ENCODE peak calls at places on chromosomes 11 and 22, in four cellular contexts. One of them, this sample, is unnamed.

GRCh38 chr11:47314992-47315391 is 37.5 kb downstream of the MYBPC3 start:
- DNase-seq in stimulated activated CD4-positive, alpha-beta T cell treated with anti-CD3 and anti-CD28 coated beads, Interleukin-4, amount 100 ng/mL, for 48 hours: no peak
- DNase-seq in CD8-positive, alpha-beta T cell: no peak
- DNase-seq in LoVo: no peak
- DNase-seq in this sample: no peak

GRCh38 chr22:32733196-32733595 is 68.3 kb upstream of the TIMP3 start:
- DNase-seq in stimulated activated CD4-positive, alpha-beta T cell treated with anti-CD3 and anti-CD28 coated beads, Interleukin-4, amount 100 ng/mL, for 48 hours: no peak
- DNase-seq in CD8-positive, alpha-beta T cell: no peak
- DNase-seq in LoVo: no peak
- DNase-seq in this sample: no peak

GRCh38 chr11:1300569-1301187 is 8.8 kb downstream of the TOLLIP start:
- DNase-seq in stimulated activated CD4-positive, alpha-beta T cell treated with anti-CD3 and anti-CD28 coated beads, Interleukin-4, amount 100 ng/mL, for 48 hours: no peak
- DNase-seq in CD8-positive, alpha-beta T cell: no peak
- DNase-seq in LoVo: no peak
- DNase-seq in this sample: no peak

GRCh38 chr11:22340803-22341581 is 2.8 kb downstream of the SLC17A6 start:
- DNase-seq in stimulated activated CD4-positive, alpha-beta T cell treated with anti-CD3 and anti-CD28 coated beads, Interleukin-4, amount 100 ng/mL, for 48 hours: no peak
- DNase-seq in CD8-positive, alpha-beta T cell: no peak
- DNase-seq in LoVo: no peak
- DNase-seq in this sample: no peak

GRCh38 chr11:120057595-120058581 is 80.0 kb downstream of the TRIM29 start:
- DNase-seq in stimulated activated CD4-positive, alpha-beta T cell treated with anti-CD3 and anti-CD28 coated beads, Interleukin-4, amount 100 ng/mL, for 48 hours: no peak
- DNase-seq in CD8-positive, alpha-beta T cell: no peak
- DNase-seq in LoVo: peak; percentile 63
- DNase-seq in this sample: no peak

GRCh38 chr11:102073253-102073652 is 26.0 kb downstream of the CFAP300 start:
- DNase-seq in stimulated activated CD4-positive, alpha-beta T cell treated with anti-CD3 and anti-CD28 coated beads, Interleukin-4, amount 100 ng/mL, for 48 hours: no peak
- DNase-seq in CD8-positive, alpha-beta T cell: no peak
- DNase-seq in LoVo: no peak
- DNase-seq in this sample: no peak

GRCh38 chr22:49968313-49968830 is 7.8 kb downstream of the PIM3 start:
- DNase-seq in stimulated activated CD4-positive, alpha-beta T cell treated with anti-CD3 and anti-CD28 coated beads, Interleukin-4, amount 100 ng/mL, for 48 hours: no peak
- DNase-seq in CD8-positive, alpha-beta T cell: no peak
- DNase-seq in LoVo: no peak
- DNase-seq in this sample: no peak

GRCh38 chr11:2572491-2573239 is 127.1 kb downstream of the KCNQ1OT1 start:
- DNase-seq in stimulated activated CD4-positive, alpha-beta T cell treated with anti-CD3 and anti-CD28 coated beads, Interleukin-4, amount 100 ng/mL, for 48 hours: no peak
- DNase-seq in CD8-positive, alpha-beta T cell: no peak
- DNase-seq in LoVo: no peak
- DNase-seq in this sample: no peak

GRCh38 chr22:24420072-24420976 is 7.1 kb upstream of the ADORA2A start:
- DNase-seq in stimulated activated CD4-positive, alpha-beta T cell treated with anti-CD3 and anti-CD28 coated beads, Interleukin-4, amount 100 ng/mL, for 48 hours: no peak
- DNase-seq in CD8-positive, alpha-beta T cell: no peak
- DNase-seq in LoVo: no peak
- DNase-seq in this sample: no peak

GRCh38 chr11:35852056-35852455 is 91.8 kb upstream of the LDLRAD3 start:
- DNase-seq in stimulated activated CD4-positive, alpha-beta T cell treated with anti-CD3 and anti-CD28 coated beads, Interleukin-4, amount 100 ng/mL, for 48 hours: no peak
- DNase-seq in CD8-positive, alpha-beta T cell: no peak
- DNase-seq in LoVo: no peak
- DNase-seq in this sample: peak; percentile 67

GRCh38 chr11:16070573-16070972 is 285.8 kb downstream of the SOX6 start:
- DNase-seq in stimulated activated CD4-positive, alpha-beta T cell treated with anti-CD3 and anti-CD28 coated beads, Interleukin-4, amount 100 ng/mL, for 48 hours: no peak
- DNase-seq in CD8-positive, alpha-beta T cell: no peak
- DNase-seq in LoVo: no peak
- DNase-seq in this sample: no peak

GRCh38 chr11:19633276-19633675 is 79.4 kb upstream of the NAV2 start:
- DNase-seq in stimulated activated CD4-positive, alpha-beta T cell treated with anti-CD3 and anti-CD28 coated beads, Interleukin-4, amount 100 ng/mL, for 48 hours: no peak
- DNase-seq in CD8-positive, alpha-beta T cell: no peak
- DNase-seq in LoVo: no peak
- DNase-seq in this sample: no peak

GRCh38 chr11:40188848-40189247 is 1270.6 kb downstream of the LRRC4C start:
- DNase-seq in stimulated activated CD4-positive, alpha-beta T cell treated with anti-CD3 and anti-CD28 coated beads, Interleukin-4, amount 100 ng/mL, for 48 hours: no peak
- DNase-seq in CD8-positive, alpha-beta T cell: no peak
- DNase-seq in LoVo: no peak
- DNase-seq in this sample: no peak

GRCh38 chr11:44310456-44311272 is 725 bp upstream of the ALX4 start:
- DNase-seq in stimulated activated CD4-positive, alpha-beta T cell treated with anti-CD3 and anti-CD28 coated beads, Interleukin-4, amount 100 ng/mL, for 48 hours: no peak
- DNase-seq in CD8-positive, alpha-beta T cell: no peak
- DNase-seq in LoVo: no peak
- DNase-seq in this sample: no peak

GRCh38 chr11:45233804-45234170 is 52.4 kb downstream of the SYT13 start:
- DNase-seq in stimulated activated CD4-positive, alpha-beta T cell treated with anti-CD3 and anti-CD28 coated beads, Interleukin-4, amount 100 ng/mL, for 48 hours: no peak
- DNase-seq in CD8-positive, alpha-beta T cell: no peak
- DNase-seq in LoVo: no peak
- DNase-seq in this sample: no peak

GRCh38 chr22:18062421-18062820 is 15.4 kb upstream of the PEX26 start:
- DNase-seq in stimulated activated CD4-positive, alpha-beta T cell treated with anti-CD3 and anti-CD28 coated beads, Interleukin-4, amount 100 ng/mL, for 48 hours: no peak
- DNase-seq in CD8-positive, alpha-beta T cell: no peak
- DNase-seq in LoVo: no peak
- DNase-seq in this sample: no peak

GRCh38 chr11:130137999-130138398 is 21.6 kb upstream of the ST14 start:
- DNase-seq in stimulated activated CD4-positive, alpha-beta T cell treated with anti-CD3 and anti-CD28 coated beads, Interleukin-4, amount 100 ng/mL, for 48 hours: no peak
- DNase-seq in CD8-positive, alpha-beta T cell: no peak
- DNase-seq in LoVo: no peak
- DNase-seq in this sample: no peak

GRCh38 chr11:43447124-43447523 is 88.4 kb downstream of the TTC17 start:
- DNase-seq in stimulated activated CD4-positive, alpha-beta T cell treated with anti-CD3 and anti-CD28 coated beads, Interleukin-4, amount 100 ng/mL, for 48 hours: no peak
- DNase-seq in CD8-positive, alpha-beta T cell: no peak
- DNase-seq in LoVo: no peak
- DNase-seq in this sample: no peak

GRCh38 chr22:26606611-26607010 is 11.2 kb downstream of the CRYBB1 start:
- DNase-seq in stimulated activated CD4-positive, alpha-beta T cell treated with anti-CD3 and anti-CD28 coated beads, Interleukin-4, amount 100 ng/mL, for 48 hours: no peak
- DNase-seq in CD8-positive, alpha-beta T cell: no peak
- DNase-seq in LoVo: no peak
- DNase-seq in this sample: no peak

GRCh38 chr22:42895087-42895486 is 38.0 kb upstream of the ARFGAP3 start:
- DNase-seq in stimulated activated CD4-positive, alpha-beta T cell treated with anti-CD3 and anti-CD28 coated beads, Interleukin-4, amount 100 ng/mL, for 48 hours: peak; percentile 4
- DNase-seq in CD8-positive, alpha-beta T cell: peak; percentile 17
- DNase-seq in LoVo: no peak
- DNase-seq in this sample: peak; percentile 95

GRCh38 chr11:2699185-2699530 is 636 bp downstream of the KCNQ1OT1 start:
- DNase-seq in stimulated activated CD4-positive, alpha-beta T cell treated with anti-CD3 and anti-CD28 coated beads, Interleukin-4, amount 100 ng/mL, for 48 hours: no peak
- DNase-seq in CD8-positive, alpha-beta T cell: no peak
- DNase-seq in LoVo: no peak
- DNase-seq in this sample: no peak

GRCh38 chr11:66604161-66604560 is 11.2 kb downstream of the CCS start:
- DNase-seq in stimulated activated CD4-positive, alpha-beta T cell treated with anti-CD3 and anti-CD28 coated beads, Interleukin-4, amount 100 ng/mL, for 48 hours: no peak
- DNase-seq in CD8-positive, alpha-beta T cell: no peak
- DNase-seq in LoVo: no peak
- DNase-seq in this sample: no peak

GRCh38 chr11:111406091-111406490 is 27.0 kb upstream of the POU2AF1 start:
- DNase-seq in stimulated activated CD4-positive, alpha-beta T cell treated with anti-CD3 and anti-CD28 coated beads, Interleukin-4, amount 100 ng/mL, for 48 hours: no peak
- DNase-seq in CD8-positive, alpha-beta T cell: no peak
- DNase-seq in LoVo: no peak
- DNase-seq in this sample: no peak

GRCh38 chr22:44621401-44622146 is 80.4 kb upstream of the PRR5 start:
- DNase-seq in stimulated activated CD4-positive, alpha-beta T cell treated with anti-CD3 and anti-CD28 coated beads, Interleukin-4, amount 100 ng/mL, for 48 hours: no peak
- DNase-seq in CD8-positive, alpha-beta T cell: no peak
- DNase-seq in LoVo: no peak
- DNase-seq in this sample: no peak

GRCh38 chr11:84089072-84090057 is 803.2 kb upstream of the CCDC90B start:
- DNase-seq in stimulated activated CD4-positive, alpha-beta T cell treated with anti-CD3 and anti-CD28 coated beads, Interleukin-4, amount 100 ng/mL, for 48 hours: no peak
- DNase-seq in CD8-positive, alpha-beta T cell: no peak
- DNase-seq in LoVo: no peak
- DNase-seq in this sample: no peak

GRCh38 chr11:117217141-117217609 is 14.7 kb downstream of the PCSK7 start:
- DNase-seq in stimulated activated CD4-positive, alpha-beta T cell treated with anti-CD3 and anti-CD28 coated beads, Interleukin-4, amount 100 ng/mL, for 48 hours: no peak
- DNase-seq in CD8-positive, alpha-beta T cell: no peak
- DNase-seq in LoVo: no peak
- DNase-seq in this sample: no peak